ENCODE peak calls at places on chromosomes 3 and 15, in four cellular contexts. P is HepG2, Q is GM12878, N is H1. R is an unnamed sample.

GRCh38 chr3:142319094-142319493 is 93.7 kb upstream of the GK5 start:
- DNase-seq in P (peak; percentile 2), Q (no peak), N (no peak), R (no peak)

GRCh38 chr3:182129745-182130144 is 418.0 kb downstream of the SOX2 start:
- DNase-seq in P (no peak), Q (no peak), N (no peak), R (no peak)

GRCh38 chr3:133669949-133670524 is 8.3 kb upstream of the TOPBP1 start:
- DNase-seq in P (peak; percentile 70), Q (no peak), N (no peak), R (no peak)

GRCh38 chr3:61560452-61561373 is 658 bp upstream of the PTPRG start:
- DNase-seq in P (peak; percentile 81), Q (no peak), N (peak; percentile 87), R (peak; percentile 81)

GRCh38 chr3:42192334-42193200 is 73.4 kb downstream of the CCK start:
- DNase-seq in P (no peak), Q (peak; percentile 87), N (no peak), R (no peak)

GRCh38 chr15:63364293-63365003 is 17.2 kb downstream of the CA12 start:
- DNase-seq in P (no peak), Q (no peak), N (no peak), R (no peak)

GRCh38 chr3:195075199-195075940 is 195.6 kb downstream of the XXYLT1 start:
- DNase-seq in P (no peak), Q (no peak), N (no peak), R (no peak)

GRCh38 chr3:97793415-97794019 is 28.3 kb upstream of the CRYBG3 start:
- DNase-seq in P (peak; percentile 60), Q (peak; percentile 4), N (no peak), R (peak; percentile 13)

GRCh38 chr15:76866716-76867321 is 38.3 kb downstream of the SCAPER start:
- DNase-seq in P (peak; percentile 34), Q (no peak), N (no peak), R (peak; percentile 20)

GRCh38 chr15:25175033-25175788 is 220.4 kb downstream of the SNRPN start:
- DNase-seq in P (no peak), Q (no peak), N (no peak), R (no peak)

GRCh38 chr3:66450389-66451022 is 50.3 kb downstream of the LRIG1 start:
- DNase-seq in P (no peak), Q (no peak), N (no peak), R (no peak)

GRCh38 chr15:66044837-66045236 is 175.5 kb downstream of the RAB11A start:
- DNase-seq in P (no peak), Q (no peak), N (no peak), R (no peak)
- H3K4me1 ChIP-seq in P (peaks cover 16% of the 10 kb centered on the region), Q (no peaks in the 10 kb centered on the region), N (peaks cover 33% of the 10 kb centered on the region), R (peaks cover 34% of the 10 kb centered on the region)

GRCh38 chr3:48694610-48695051 is 8.9 kb upstream of the NCKIPSD start:
- DNase-seq in P (no peak), Q (no peak), N (no peak), R (no peak)
- H3K9ac ChIP-seq in P (no peak overlapping the region), Q (no peak overlapping the region), N (peak overlapping the region; percentile 65), R (peak overlapping the region; percentile 79)

DNA sequence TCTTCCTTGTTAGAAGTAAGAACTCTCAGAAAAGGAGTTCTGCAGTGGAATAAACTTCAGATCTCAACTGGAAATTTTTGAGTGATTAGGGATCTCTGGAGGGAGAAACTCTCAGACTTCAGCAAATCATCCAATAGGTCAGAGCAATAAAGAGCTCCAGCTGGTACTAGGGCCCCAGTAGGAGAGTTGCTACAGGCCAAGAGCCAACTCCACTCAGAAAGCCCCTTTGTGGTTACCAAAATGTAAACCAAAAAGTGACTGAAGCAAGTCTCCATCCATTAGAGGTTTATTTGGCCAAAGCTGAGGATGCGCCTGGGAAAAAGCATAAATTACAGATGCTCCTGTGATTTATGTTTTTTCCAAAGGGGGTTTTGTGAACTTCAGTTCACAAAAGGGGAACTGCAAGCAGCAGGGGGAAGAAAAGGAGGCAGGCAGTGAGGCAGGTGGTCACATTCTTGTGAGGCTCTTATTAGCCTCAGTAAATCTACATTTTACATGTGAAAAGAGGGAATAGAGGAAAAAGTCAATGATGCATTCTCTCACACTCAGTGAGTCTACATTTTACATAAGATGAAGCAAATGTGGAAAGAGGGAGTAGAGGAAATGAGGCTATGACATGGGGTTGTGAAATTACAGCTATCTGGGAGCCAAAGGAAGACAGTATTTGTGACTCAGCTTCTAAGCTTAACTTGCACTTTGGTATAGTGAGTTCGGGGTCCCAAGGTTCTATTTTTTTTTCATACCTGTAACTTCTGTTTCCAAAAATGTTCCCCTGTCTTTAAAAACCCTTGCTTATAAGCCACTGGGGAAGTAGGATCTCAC is 92.4 kb upstream of the DAZL start:
- DNase-seq in P (no peak), Q (no peak), N (no peak), R (peak; percentile 47)
- TF ChIP-seq SUZ12 in P (no peak), Q (no peak), N (no peak), R (no peak)

GRCh38 chr3:170350515-170351413 is 6.8 kb upstream of the SKIL start:
- DNase-seq in P (no peak), Q (no peak), N (peak; percentile 43), R (no peak)
- H3K4me1 ChIP-seq in P (peaks cover 52% of the 10 kb centered on the region), Q (peaks cover 54% of the 10 kb centered on the region), N (peaks cover 6% of the 10 kb centered on the region), R (no peaks in the 10 kb centered on the region)

GRCh38 chr3:127211118-127212060 is 18.5 kb downstream of the PRR23E start:
- DNase-seq in P (no peak), Q (no peak), N (no peak), R (no peak)

GRCh38 chr3:127214990-127215389 is 22.1 kb downstream of the PRR23E start:
- DNase-seq in P (no peak), Q (no peak), N (no peak), R (no peak)

GRCh38 chr3:127212711-127213110 is 19.8 kb downstream of the PRR23E start:
- DNase-seq in P (no peak), Q (no peak), N (no peak), R (no peak)

GRCh38 chr3:127212231-127212630 is 19.3 kb downstream of the PRR23E start:
- DNase-seq in P (no peak), Q (no peak), N (no peak), R (no peak)

DNA sequence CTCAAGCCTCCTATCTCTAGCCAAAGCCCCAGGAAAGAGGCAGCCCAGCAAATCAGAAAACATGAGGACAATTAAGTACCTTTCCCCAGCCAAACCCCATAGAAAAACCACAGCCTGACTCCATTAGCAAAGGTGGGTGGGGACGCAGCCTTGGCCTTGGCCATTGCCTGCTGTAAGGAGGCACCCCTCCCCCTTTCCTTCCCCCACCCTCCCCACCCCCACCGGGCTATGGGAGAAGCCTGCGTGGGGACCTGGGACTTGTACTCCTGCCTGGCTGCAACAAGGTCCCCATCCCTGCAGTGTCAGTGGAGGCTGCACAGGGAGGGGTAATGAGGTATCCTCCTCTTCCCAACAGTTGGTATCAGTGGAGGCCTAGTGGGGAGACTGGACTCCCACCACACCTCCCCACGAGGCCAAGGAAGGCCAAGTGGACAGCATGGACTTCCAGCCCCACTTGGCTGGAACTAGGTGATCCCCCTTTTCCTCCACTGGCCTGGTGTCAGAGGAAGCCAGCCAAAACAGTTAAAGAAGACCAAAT is 20.5 kb downstream of the PRR23E start:
- DNase-seq in P (no peak), Q (no peak), N (no peak), R (no peak)
- H3K9ac ChIP-seq in P (no peak overlapping the region), Q (no peak overlapping the region), N (no peak overlapping the region), R (no peak overlapping the region)

GRCh38 chr3:127802620-127803019 is 19.7 kb downstream of the MGLL start:
- DNase-seq in P (no peak), Q (no peak), N (no peak), R (no peak)

GRCh38 chr3:127804141-127804540 is 18.2 kb downstream of the MGLL start:
- DNase-seq in P (no peak), Q (no peak), N (no peak), R (no peak)

GRCh38 chr3:127805026-127805753 is 17.1 kb downstream of the MGLL start:
- DNase-seq in P (no peak), Q (no peak), N (no peak), R (no peak)

GRCh38 chr3:127801914-127802313 is 20.4 kb downstream of the MGLL start:
- DNase-seq in P (no peak), Q (no peak), N (no peak), R (no peak)

GRCh38 chr3:127803619-127804018 is 18.7 kb downstream of the MGLL start:
- DNase-seq in P (no peak), Q (no peak), N (no peak), R (no peak)
- TF ChIP-seq SUZ12 in P (no peak), Q (no peak), N (no peak), R (no peak)

DNA sequence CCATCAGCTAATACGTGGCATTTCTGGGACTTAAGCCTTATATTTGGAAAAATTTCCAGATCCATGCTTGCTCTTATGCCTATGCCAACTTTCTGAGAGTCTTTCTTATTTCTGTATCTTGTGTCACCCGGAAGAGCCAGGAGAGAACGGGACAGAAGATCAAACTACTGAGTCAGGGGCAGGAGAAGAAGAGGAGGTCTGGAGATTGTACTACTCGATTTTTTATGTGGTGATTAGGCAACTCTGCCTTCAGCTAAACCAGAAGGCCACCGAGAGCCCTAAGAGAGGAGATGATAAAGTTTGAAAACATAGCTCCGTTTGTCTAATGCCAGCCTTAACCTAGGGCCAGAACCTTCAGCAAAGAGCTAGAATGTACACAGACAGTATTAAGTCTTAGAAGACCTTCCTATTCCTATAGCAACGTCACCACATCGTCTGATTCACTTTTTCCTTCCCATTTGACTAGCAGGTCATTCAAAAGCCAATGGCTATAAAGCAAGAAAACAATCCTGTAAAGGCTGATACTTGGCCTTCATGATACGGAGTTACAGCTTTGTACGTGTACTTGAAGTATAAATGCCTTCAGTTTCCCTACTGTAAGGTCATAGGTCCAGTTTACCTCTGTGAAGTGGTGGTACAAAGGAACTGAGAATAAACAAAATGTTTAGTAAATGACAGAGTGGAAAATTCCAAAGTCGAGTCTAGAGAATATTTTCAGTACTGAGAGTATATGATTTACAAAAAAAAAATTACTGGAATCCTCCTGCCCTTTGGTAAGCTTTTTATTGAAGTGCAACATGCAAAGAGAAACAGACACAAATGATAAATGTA is 96.1 kb upstream of the ICE2 start:
- DNase-seq in P (peak; percentile 81), Q (no peak), N (no peak), R (no peak)
- H3K4me1 ChIP-seq in P (peaks cover 89% of the 10 kb centered on the region), Q (peaks cover 68% of the 10 kb centered on the region), N (no peaks in the 10 kb centered on the region), R (no peaks in the 10 kb centered on the region)

GRCh38 chr3:29384640-29385039 is 103.8 kb downstream of the RBMS3 start:
- DNase-seq in P (no peak), Q (no peak), N (no peak), R (no peak)
- H3K9ac ChIP-seq in P (no peak overlapping the region), Q (no peak overlapping the region), N (no peak overlapping the region), R (no peak overlapping the region)